ENCODE peak calls at places on chromosome 1, in ten cellular contexts. G, A, X, H, W, B, C, U, R and M are unnamed samples.

GRCh38 chr1:41488599-41488905 is 4.1 kb upstream of the EDN2 start:
- DNase-seq in X (no peak), A (no peak), B (no peak), U (no peak), C (no peak), R (no peak), G (no peak), H (no peak), W (no peak), M (no peak)

GRCh38 chr1:92709738-92710137 is 75.2 kb downstream of the EVI5 start:
- DNase-seq in H (no peak), W (no peak), U (peak; percentile 76), B (no peak), R (peak; percentile 30), A (peak; percentile 72), C (no peak), X (peak; percentile 11), G (peak; percentile 9), M (no peak)

GRCh38 chr1:155255243-155256100 is at the start of gene ENTREP3:
- DNase-seq in X (peak; percentile 96), C (peak; percentile 89), U (peak; percentile 76), G (peak; percentile 76), B (peak; percentile 71), R (peak; percentile 49), W (peak; percentile 94), H (peak; percentile 82), A (peak; percentile 83), M (peak; percentile 93)

GRCh38 chr1:54487571-54488050 is 60.4 kb upstream of the ACOT11 start:
- DNase-seq in A (peak; percentile 26), C (no peak), W (no peak), H (peak; percentile 31), B (no peak), U (no peak), X (no peak), R (no peak), G (no peak), M (no peak)

GRCh38 chr1:22611530-22611947 is 24.9 kb upstream of the C1QA start:
- DNase-seq in W (no peak), H (no peak), A (peak; percentile 51), C (no peak), G (peak; percentile 53), B (no peak), X (peak; percentile 87), U (peak; percentile 61), R (no peak), M (no peak)

GRCh38 chr1:228002792-228003191 is 4.0 kb upstream of the WNT3A start:
- DNase-seq in A (no peak), C (no peak), R (no peak), G (no peak), W (no peak), H (no peak), X (no peak), B (no peak), U (no peak), M (no peak)

GRCh38 chr1:151790940-151791651 is 796 bp upstream of the TDRKH start:
- DNase-seq in B (no peak), G (peak; percentile 9), R (peak; percentile 3), W (no peak), A (peak; percentile 24), X (peak; percentile 34), U (peak; percentile 40), H (no peak), C (peak; percentile 10), M (no peak)

GRCh38 chr1:108590947-108591346 is 31.0 kb downstream of the EEIG2 start:
- DNase-seq in W (no peak), X (no peak), H (no peak), A (peak; percentile 78), C (no peak), R (no peak), U (peak; percentile 77), G (no peak), B (no peak), M (no peak)

GRCh38 chr1:82586473-82586872 is 785.7 kb downstream of the ADGRL2 start:
- DNase-seq in G (no peak), R (no peak), B (no peak), W (no peak), H (peak; percentile 36), U (no peak), A (no peak), C (no peak), X (no peak), M (no peak)

GRCh38 chr1:17655922-17656321 is 99.2 kb upstream of the ACTL8 start:
- DNase-seq in C (no peak), A (no peak), U (no peak), R (no peak), G (no peak), X (no peak), H (no peak), B (no peak), W (no peak), M (no peak)

GRCh38 chr1:212683357-212683722 is 16.3 kb downstream of the BATF3 start:
- DNase-seq in H (no peak), R (no peak), B (no peak), G (no peak), U (no peak), A (no peak), X (no peak), W (peak; percentile 63), C (no peak), M (peak; percentile 82)

GRCh38 chr1:85137660-85138059 is 63.2 kb downstream of the SYDE2 start:
- DNase-seq in G (no peak), X (no peak), W (no peak), B (no peak), U (peak; percentile 95), R (peak; percentile 76), A (no peak), C (peak; percentile 89), H (no peak), M (no peak)

GRCh38 chr1:231929311-231929710 is 302.7 kb downstream of the DISC1 start:
- DNase-seq in A (no peak), U (peak; percentile 33), G (no peak), W (no peak), B (no peak), X (no peak), C (no peak), H (no peak), R (no peak), M (no peak)

GRCh38 chr1:213122514-213122929 is 71.5 kb downstream of the RPS6KC1 start:
- DNase-seq in B (no peak), G (no peak), H (no peak), X (no peak), W (no peak), U (peak; percentile 58), A (peak; percentile 89), C (no peak), R (peak; percentile 3), M (no peak)

GRCh38 chr1:8342325-8342724 is 24.4 kb downstream of the SLC45A1 start:
- DNase-seq in G (no peak), H (no peak), R (no peak), B (no peak), U (no peak), C (no peak), X (no peak), A (no peak), W (no peak), M (no peak)

GRCh38 chr1:87806377-87807094 is 477.9 kb downstream of the LMO4 start:
- DNase-seq in U (no peak), R (no peak), C (no peak), W (no peak), A (no peak), G (no peak), X (no peak), H (no peak), B (no peak), M (no peak)

GRCh38 chr1:52141513-52142219 is at the start of gene ZFYVE9:
- DNase-seq in U (peak; percentile 83), C (peak; percentile 88), W (peak; percentile 56), X (peak; percentile 93), G (peak; percentile 83), H (peak; percentile 59), B (peak; percentile 61), R (peak; percentile 50), A (peak; percentile 87), M (peak; percentile 85)

GRCh38 chr1:8257621-8258020 is 60.3 kb upstream of the SLC45A1 start:
- DNase-seq in W (no peak), G (peak; percentile 60), R (no peak), C (no peak), B (no peak), X (no peak), U (peak; percentile 50), H (no peak), A (peak; percentile 70), M (no peak)

GRCh38 chr1:203181586-203182376 is 4.7 kb downstream of the CHI3L1 start:
- DNase-seq in W (no peak), H (no peak), B (no peak), A (no peak), C (no peak), G (no peak), R (no peak), X (no peak), U (no peak), M (no peak)

GRCh38 chr1:58402444-58402843 is 144.1 kb downstream of the OMA1 start:
- DNase-seq in B (no peak), W (no peak), A (no peak), C (no peak), X (no peak), R (no peak), G (no peak), H (no peak), U (no peak), M (no peak)

GRCh38 chr1:85894651-85895050 is 186.4 kb upstream of the ZNHIT6 start:
- DNase-seq in B (no peak), G (peak; percentile 13), R (no peak), U (peak; percentile 38), X (peak; percentile 42), A (peak; percentile 61), W (peak; percentile 25), C (no peak), H (no peak), M (peak; percentile 49)